ENCODE peak calls at places on chromosomes 16 and 17, in five cellular contexts. Y is spleen, C is mucosa of descending colon, O is endodermal cell, S is WTC11. P is an unnamed sample.

GRCh38 chr17:17745476-17746455 is 64.5 kb downstream of the RAI1 start:
- DNase-seq in S (no peak), Y (no peak), C (no peak), O (no peak), P (no peak)

GRCh38 chr17:39209317-39210092 is 9.4 kb downstream of the RPL19 start:
- DNase-seq in Y (peak), S (peak), C (peak), O (peak), P (peak)

GRCh38 chr17:3602499-3602898 is 6.7 kb downstream of the TRPV1 start:
- DNase-seq in O (peak), C (peak), Y (no peak), S (peak), P (peak)

GRCh38 chr17:57142925-57143324 is 57.9 kb downstream of the AKAP1 start:
- DNase-seq in S (no peak), Y (no peak), C (no peak), O (no peak), P (no peak)

GRCh38 chr17:27572665-27573064 is 58.3 kb upstream of the LGALS9 start:
- DNase-seq in O (peak), Y (no peak), C (no peak), S (no peak), P (no peak)

GRCh38 chr16:48003226-48003907 is 152.4 kb downstream of the ABCC12 start:
- DNase-seq in S (no peak), O (peak), C (no peak), Y (no peak), P (peak)

GRCh38 chr16:32116080-32116479 is 137.0 kb upstream of the TP53TG3D start:
- DNase-seq in S (no peak), Y (peak), C (no peak), O (no peak), P (no peak)

GRCh38 chr17:59007995-59008394 is 98.7 kb downstream of the TRIM37 start:
- DNase-seq in Y (no peak), S (no peak), O (no peak), C (no peak), P (no peak)

GRCh38 chr17:73163043-73163442 is 1.8 kb upstream of the SSTR2 start:
- DNase-seq in Y (no peak), S (no peak), C (no peak), O (no peak), P (no peak)

GRCh38 chr16:66874079-66874775 is 6.1 kb upstream of the PDP2 start:
- DNase-seq in O (no peak), S (no peak), C (no peak), Y (no peak), P (no peak)

GRCh38 chr17:69012895-69013805 is 47.6 kb downstream of the ABCA9 start:
- DNase-seq in O (no peak), C (no peak), S (no peak), Y (no peak), P (no peak)

GRCh38 chr17:41559548-41559947 is 12.3 kb downstream of the KRT9 start:
- DNase-seq in Y (no peak), O (no peak), C (no peak), S (no peak), P (no peak)

GRCh38 chr16:70250748-70251650 is 741 bp downstream of the EXOSC6 start:
- DNase-seq in O (peak), Y (peak), S (peak), C (peak), P (peak)
- TF ChIP-seq CTCF in O (no peak), Y (no peak), S (no peak), C (no peak), P (no peak)

DNA sequence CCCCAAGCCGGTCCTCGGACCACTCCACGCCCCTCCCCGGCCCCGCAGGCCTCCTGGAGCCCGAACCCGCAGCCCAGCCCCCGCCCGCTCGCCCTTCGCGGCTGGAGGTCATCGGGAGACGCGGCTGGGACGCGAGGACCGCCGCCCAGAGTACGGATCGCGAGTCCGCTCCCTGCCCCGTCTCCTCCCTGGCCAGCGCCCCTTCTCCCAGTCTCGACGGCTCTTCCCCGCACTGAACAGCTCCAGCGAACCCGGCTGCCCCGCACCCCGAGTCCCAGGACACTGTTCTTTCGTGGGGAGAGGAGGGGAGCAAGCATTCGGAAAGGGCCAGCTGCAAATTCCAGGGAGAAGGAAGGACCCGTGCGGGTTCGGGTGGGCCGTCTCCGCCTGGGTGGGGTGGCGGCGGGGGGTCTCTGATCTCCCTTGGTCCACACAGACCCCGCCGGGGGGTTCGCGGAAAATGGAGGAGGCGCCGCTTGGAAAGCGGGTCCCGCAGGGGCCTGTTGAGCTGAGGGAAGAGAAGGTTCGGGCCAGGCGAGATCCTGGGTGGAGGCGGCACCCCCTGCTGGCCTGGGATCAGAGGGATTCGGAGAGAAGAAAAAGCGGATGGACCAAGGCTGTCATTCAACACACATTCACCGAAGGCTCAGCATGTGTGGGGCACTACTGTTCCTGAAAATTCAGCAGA is 632 bp upstream of the RTN4RL1 start:
- DNase-seq in S (peak), C (peak), O (peak), Y (no peak), P (peak)
- TF ChIP-seq CTCF in S (no peak), C (peak), O (peak), Y (peak), P (peak)

GRCh38 chr17:61130320-61130719 is 269.3 kb upstream of the TBX2 start:
- DNase-seq in C (no peak), Y (no peak), O (no peak), S (no peak), P (no peak)
- TF ChIP-seq CTCF in C (no peak), Y (no peak), O (no peak), S (no peak), P (no peak)

GRCh38 chr17:15262291-15263205 is 2.6 kb downstream of the PMP22 start:
- DNase-seq in Y (peak), S (peak), C (peak), O (peak), P (peak)
- TF ChIP-seq CTCF in Y (no peak), S (no peak), C (no peak), O (no peak), P (no peak)

DNA sequence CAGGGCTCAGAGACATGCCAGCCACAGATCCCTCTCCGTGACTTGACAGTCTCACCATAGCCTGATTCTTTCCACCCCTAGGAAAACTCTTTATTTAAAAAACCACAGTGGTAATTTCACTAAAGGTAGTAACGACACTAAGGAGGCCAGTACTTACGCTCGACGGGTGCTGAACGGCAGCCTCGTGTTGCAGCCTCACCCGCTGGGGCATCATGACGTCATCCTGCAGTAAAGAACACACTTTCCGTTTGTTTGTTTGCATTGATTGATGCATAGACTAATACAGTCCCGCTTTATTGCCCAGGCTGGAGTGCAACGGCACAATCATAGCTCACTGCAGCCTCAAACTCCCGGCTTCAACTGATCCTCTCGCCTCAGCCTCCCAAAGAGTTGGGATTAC is 65.1 kb upstream of the METRNL start:
- DNase-seq in O (no peak), C (no peak), Y (no peak), S (no peak), P (no peak)
- TF ChIP-seq CTCF in O (no peak), C (no peak), Y (no peak), S (no peak), P (no peak)

GRCh38 chr17:15213381-15214087 is 51.6 kb downstream of the PMP22 start:
- DNase-seq in C (no peak), O (peak), Y (no peak), S (no peak), P (peak)
- TF ChIP-seq CTCF in C (no peak), O (peak), Y (no peak), S (peak), P (peak)